ENCODE peak calls at places on chromosomes 3 and 15, in ten cellular contexts. D, G, Y, V, J, H, U, T, S and P are unnamed samples. For H3K9me2, the result is how much of the 10 kb centered on the place peaks cover.

GRCh38 chr3:185089343-185089742 is 63.5 kb downstream of the C3orf70 start:
- DNase-seq in J (no peak), T (no peak), U (peak), V (no peak), D (no peak), G (no peak), S (no peak), Y (peak), H (no peak), P (no peak)

GRCh38 chr15:32956006-32956405 is 238.2 kb downstream of the GREM1 start:
- DNase-seq in D (peak), V (peak), H (peak), Y (peak), J (peak), T (no peak), U (peak), S (peak), G (peak), P (no peak)

GRCh38 chr15:95286911-95287769 is 1043.4 kb upstream of the NR2F2 start:
- DNase-seq in V (no peak), U (no peak), T (peak), D (no peak), H (no peak), J (peak), Y (no peak), S (no peak), G (no peak), P (no peak)

GRCh38 chr3:105979961-105980360 is 111.1 kb upstream of the CBLB start:
- DNase-seq in D (no peak), Y (no peak), G (no peak), V (no peak), U (peak), H (no peak), S (no peak), T (no peak), J (no peak), P (no peak)

GRCh38 chr15:101613130-101614000 is 38.8 kb downstream of the TM2D3 start:
- DNase-seq in Y (peak), U (peak), J (no peak), G (peak), S (peak), D (no peak), T (no peak), H (no peak), V (no peak), P (peak)

GRCh38 chr15:80966431-80967197 is 23.0 kb downstream of the MESD start:
- DNase-seq in U (no peak), Y (no peak), G (no peak), D (no peak), T (no peak), J (peak), V (peak), H (no peak), S (no peak), P (no peak)

GRCh38 chr3:34678580-34678979 is 880.1 kb downstream of the PDCD6IP start:
- DNase-seq in T (no peak), S (no peak), U (no peak), J (no peak), D (no peak), H (no peak), V (no peak), Y (no peak), G (no peak), P (no peak)

GRCh38 chr3:101963902-101964362 is 114.6 kb downstream of the NFKBIZ start:
- DNase-seq in D (no peak), J (no peak), T (no peak), U (peak), Y (peak), H (no peak), G (no peak), S (no peak), V (no peak), P (no peak)

GRCh38 chr15:95495033-95495541 is 835.4 kb upstream of the NR2F2 start:
- DNase-seq in J (no peak), U (no peak), V (no peak), G (peak), D (no peak), S (no peak), H (no peak), T (no peak), Y (peak), P (no peak)

GRCh38 chr3:105119801-105120340 is 246.8 kb upstream of the ALCAM start:
- DNase-seq in S (no peak), Y (peak), J (no peak), G (no peak), V (no peak), T (no peak), D (no peak), U (peak), H (no peak), P (no peak)

GRCh38 chr3:184783309-184783708 is 28.7 kb upstream of the VPS8 start:
- DNase-seq in H (no peak), Y (peak), G (no peak), U (no peak), V (no peak), J (no peak), T (no peak), S (no peak), D (no peak), P (no peak)

GRCh38 chr3:171736556-171736955 is 73.7 kb downstream of the PLD1 start:
- DNase-seq in U (no peak), V (no peak), T (no peak), D (no peak), S (no peak), Y (no peak), G (no peak), J (no peak), H (no peak), P (no peak)

GRCh38 chr15:26892119-26892518 is 25.3 kb downstream of the GABRA5 start:
- DNase-seq in H (no peak), T (no peak), V (no peak), Y (peak), J (no peak), U (no peak), G (no peak), S (peak), D (no peak), P (no peak)

GRCh38 chr3:79560698-79561097 is 207.1 kb downstream of the ROBO1 start:
- DNase-seq in G (no peak), D (no peak), Y (no peak), V (no peak), T (no peak), H (no peak), U (no peak), J (no peak), S (no peak), P (no peak)

GRCh38 chr15:90711418-90711824 is 5.7 kb upstream of the BLM start:
- DNase-seq in J (no peak), D (peak), U (no peak), G (no peak), Y (no peak), V (no peak), T (peak), H (no peak), S (no peak), P (no peak)

GRCh38 chr3:52834871-52835501 is at the start of gene MUSTN1:
- DNase-seq in G (peak), H (no peak), Y (no peak), S (no peak), U (no peak), D (no peak), V (no peak), T (no peak), J (peak), P (no peak)

GRCh38 chr3:100516843-100517242 is 24.4 kb downstream of the TMEM45A start:
- DNase-seq in J (no peak), G (no peak), Y (peak), V (no peak), H (no peak), D (no peak), U (no peak), T (no peak), S (no peak), P (no peak)

GRCh38 chr3:157001561-157001960 is 158.4 kb downstream of the CCNL1 start:
- DNase-seq in H (no peak), G (no peak), D (no peak), S (no peak), J (no peak), V (no peak), U (no peak), T (no peak), Y (no peak), P (no peak)

GRCh38 chr15:92930061-92930460 is 29.9 kb downstream of the CHD2 start:
- DNase-seq in T (no peak), Y (peak), J (no peak), G (no peak), S (no peak), H (no peak), U (no peak), D (no peak), V (no peak), P (no peak)
- H3K9me2 ChIP-seq in T (under half), Y (under half), J (under half), G (under half), S (under half), H (under half), U (under half), D (under half), V (under half), P (under half)

DNA sequence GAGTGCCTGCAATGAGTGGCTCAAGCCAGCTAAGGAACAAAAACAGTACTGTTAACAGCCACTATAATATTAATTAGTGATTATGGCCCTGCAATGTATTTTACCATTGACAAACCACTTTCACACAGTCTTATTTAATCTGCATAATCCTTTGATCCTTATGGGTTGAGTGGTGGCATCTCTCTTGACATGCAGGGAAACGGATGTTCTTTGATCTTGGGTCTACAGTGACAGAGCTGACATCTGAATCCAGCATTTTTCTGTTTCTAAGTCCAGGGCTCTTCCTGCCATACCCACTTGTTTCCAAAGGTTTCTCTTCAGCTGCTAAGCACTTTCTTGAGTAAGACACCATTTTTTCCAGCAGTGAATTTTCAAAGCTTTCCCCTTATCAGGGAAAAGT is 277.7 kb upstream of the ROPN1 start:
- DNase-seq in G (no peak), S (no peak), H (no peak), D (no peak), Y (no peak), V (no peak), U (no peak), T (no peak), J (no peak), P (no peak)
- H3K27ac ChIP-seq in G (no peak), S (peak), H (no peak), D (no peak), Y (no peak), V (no peak), U (no peak), T (no peak), J (no peak), P (no peak)

GRCh38 chr3:126050050-126050392 is 33.9 kb downstream of the SLC41A3 start:
- DNase-seq in S (no peak), G (no peak), T (no peak), Y (no peak), H (no peak), V (no peak), U (no peak), J (no peak), D (no peak), P (no peak)

GRCh38 chr3:126051234-126051633 is 32.7 kb downstream of the SLC41A3 start:
- DNase-seq in U (no peak), S (no peak), H (no peak), T (no peak), J (no peak), D (no peak), Y (no peak), G (no peak), V (no peak), P (no peak)

GRCh38 chr3:126049289-126050049 is 34.5 kb downstream of the SLC41A3 start:
- DNase-seq in J (no peak), T (no peak), S (no peak), U (no peak), D (no peak), H (no peak), Y (no peak), V (no peak), G (no peak), P (no peak)

GRCh38 chr3:126051741-126052140 is 32.2 kb downstream of the SLC41A3 start:
- DNase-seq in V (no peak), U (no peak), J (no peak), D (no peak), H (no peak), Y (peak), G (no peak), T (no peak), S (no peak), P (no peak)

DNA sequence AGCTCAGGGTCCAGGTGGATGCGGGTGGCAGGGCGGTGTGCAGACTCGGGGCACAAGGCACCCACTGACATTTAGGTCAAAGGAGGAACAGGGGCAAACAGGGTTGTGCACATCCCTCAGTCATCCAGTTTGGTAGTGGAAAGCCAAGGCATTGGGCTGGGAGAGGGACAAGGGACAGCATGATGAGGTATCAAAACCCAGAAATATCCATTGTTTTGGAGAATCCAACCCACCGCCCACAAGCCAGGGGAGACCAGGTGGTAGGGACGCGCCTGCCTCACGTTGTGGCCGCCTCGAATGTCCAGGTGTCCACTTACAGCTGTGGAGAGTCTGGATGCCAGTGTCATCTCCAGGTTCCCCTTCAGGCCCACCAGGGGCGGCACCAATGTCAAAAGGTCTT is 33.3 kb downstream of the SLC41A3 start:
- DNase-seq in S (no peak), V (no peak), G (no peak), T (no peak), J (no peak), U (no peak), H (no peak), Y (no peak), D (no peak), P (no peak)
- H3K9me2 ChIP-seq in S (under half), V (under half), G (under half), T (under half), J (under half), U (under half), H (under half), Y (under half), D (under half), P (under half)

GRCh38 chr3:149528344-149528657 is 53.8 kb downstream of the TM4SF4 start:
- DNase-seq in D (no peak), U (no peak), J (no peak), Y (no peak), G (no peak), H (no peak), T (no peak), V (no peak), S (no peak), P (no peak)
- H3K27ac ChIP-seq in D (no peak), U (no peak), J (peak), Y (peak), G (peak), H (no peak), T (no peak), V (no peak), S (no peak), P (no peak)